ENCODE peak calls at places on chromosomes 16 and 17, in four cellular contexts. C is NCI-H748 treated with DMSO at 0.1 percent for 48 hours, O is hepatic stellate cell, H is cardiac fibroblast. Z is an unnamed sample.

GRCh38 chr16:4140652-4141051 is 24.4 kb upstream of the ADCY9 start:
- DNase-seq in C (no peak), O (peak; percentile 20), H (peak; percentile 35), Z (no peak)

GRCh38 chr16:56583351-56583910 is 5.9 kb upstream of the MT3 start:
- DNase-seq in C (no peak), O (no peak), H (no peak), Z (no peak)

GRCh38 chr17:53033297-53033696 is 789.4 kb upstream of the KIF2B start:
- DNase-seq in C (no peak), O (no peak), H (no peak), Z (no peak)

GRCh38 chr16:73921295-73921694 is 375.3 kb upstream of the PSMD7 start:
- DNase-seq in C (no peak), O (no peak), H (no peak), Z (no peak)

GRCh38 chr16:27745348-27745747 is 195.4 kb downstream of the KATNIP start:
- DNase-seq in C (no peak), O (peak; percentile 45), H (peak; percentile 46), Z (no peak)

GRCh38 chr17:63293310-63293709 is 152.8 kb downstream of the CYB561 start:
- DNase-seq in C (no peak), O (peak; percentile 20), H (peak; percentile 73), Z (no peak)

GRCh38 chr17:42553161-42553818 is 567 bp downstream of the HSD17B1 start:
- DNase-seq in C (no peak), O (peak; percentile 78), H (peak; percentile 65), Z (no peak)

GRCh38 chr16:51523400-51523799 is 372.3 kb upstream of the SALL1 start:
- DNase-seq in C (no peak), O (no peak), H (peak; percentile 31), Z (no peak)

GRCh38 chr17:55121268-55121667 is 143.5 kb upstream of the HLF start:
- DNase-seq in C (no peak), O (no peak), H (no peak), Z (no peak)

GRCh38 chr16:13435873-13436474 is 484.0 kb upstream of the ERCC4 start:
- DNase-seq in C (no peak), O (no peak), H (no peak), Z (no peak)

GRCh38 chr17:73628642-73629552 is 15.3 kb downstream of the SDK2 start:
- DNase-seq in C (no peak), O (no peak), H (no peak), Z (no peak)

GRCh38 chr17:21377821-21378396 is 1.8 kb downstream of the KCNJ12 start:
- DNase-seq in C (no peak), O (no peak), H (no peak), Z (no peak)

GRCh38 chr17:57281887-57282653 is 25.7 kb downstream of the MSI2 start:
- DNase-seq in C (no peak), O (no peak), H (no peak), Z (no peak)

GRCh38 chr16:82899731-82900454 is 273.1 kb downstream of the CDH13 start:
- DNase-seq in C (no peak), O (no peak), H (no peak), Z (no peak)

GRCh38 chr17:81328489-81328888 is 33.4 kb upstream of the SLC38A10 start:
- DNase-seq in C (no peak), O (no peak), H (no peak), Z (no peak)

GRCh38 chr17:1491406-1492248 is 859 bp downstream of the MYO1C start:
- DNase-seq in C (no peak), O (peak; percentile 91), H (peak; percentile 65), Z (no peak)

GRCh38 chr16:1277016-1277944 is 21.4 kb downstream of the TPSD1 start:
- DNase-seq in C (no peak), O (no peak), H (no peak), Z (peak; percentile 43)

GRCh38 chr17:76121932-76122383 is 18.4 kb upstream of the EXOC7 start:
- DNase-seq in C (no peak), O (no peak), H (peak; percentile 22), Z (no peak)

GRCh38 chr17:35088647-35088910 is 25.1 kb upstream of the RFFL start:
- DNase-seq in C (peak; percentile 66), O (no peak), H (no peak), Z (no peak)

GRCh38 chr17:28982191-28982793 is 23.5 kb downstream of the SEZ6 start:
- DNase-seq in C (no peak), O (no peak), H (peak; percentile 58), Z (peak; percentile 52)

GRCh38 chr17:8366231-8366630 is 10.3 kb downstream of the KRABD2 start:
- DNase-seq in C (no peak), O (peak; percentile 66), H (peak; percentile 92), Z (no peak)

GRCh38 chr17:32689348-32689747 is 187.6 kb downstream of the MYO1D start:
- DNase-seq in C (no peak), O (no peak), H (no peak), Z (no peak)

GRCh38 chr17:74410001-74410443 is 21.9 kb upstream of the GPRC5C start:
- DNase-seq in C (no peak), O (no peak), H (no peak), Z (no peak)